ENCODE peak calls at places on chromosomes 5 and 9, in five cellular contexts. Q is stomach, C is breast epithelium, X is esophagus squamous epithelium, O is ovary. Y is an unnamed sample.

GRCh38 chr9:134315716-134316443 is 10.4 kb upstream of the RXRA start:
- DNase-seq in O (peak; percentile 24), Q (no peak), X (no peak), C (no peak), Y (peak; percentile 80)

GRCh38 chr5:68115584-68115983 is 100.0 kb upstream of the PIK3R1 start:
- DNase-seq in X (no peak), Q (no peak), C (no peak), O (no peak), Y (no peak)

GRCh38 chr5:133451926-133452325 is 160.4 kb downstream of the FSTL4 start:
- DNase-seq in X (no peak), Q (no peak), O (no peak), C (no peak), Y (no peak)

GRCh38 chr5:77180167-77181081 is 30.1 kb upstream of the PDE8B start:
- DNase-seq in X (no peak), O (no peak), Q (peak; percentile 67), C (no peak), Y (no peak)

GRCh38 chr9:89407070-89407469 is 88.8 kb downstream of the SECISBP2 start:
- DNase-seq in Q (no peak), O (no peak), X (no peak), C (no peak), Y (no peak)

GRCh38 chr5:177389368-177390169 is 5.3 kb downstream of the SLC34A1 start:
- DNase-seq in Q (no peak), X (no peak), C (peak; percentile 61), O (no peak), Y (no peak)

GRCh38 chr9:86405926-86406325 is 51.7 kb upstream of the TUT7 start:
- DNase-seq in O (no peak), X (no peak), Q (no peak), C (no peak), Y (no peak)

GRCh38 chr5:72235725-72236124 is 84.3 kb downstream of the MRPS27 start:
- DNase-seq in X (no peak), O (no peak), Q (no peak), C (no peak), Y (no peak)

GRCh38 chr9:131607591-131607990 is 62.3 kb downstream of the PRRT1B start:
- DNase-seq in C (no peak), X (no peak), Q (no peak), O (no peak), Y (no peak)

GRCh38 chr9:33082538-33083326 is 6.3 kb upstream of the SMU1 start:
- DNase-seq in X (no peak), C (peak; percentile 85), O (no peak), Q (peak; percentile 73), Y (no peak)

GRCh38 chr9:2916382-2916985 is 72.6 kb upstream of the PUM3 start:
- DNase-seq in X (no peak), O (no peak), Q (no peak), C (no peak), Y (no peak)

GRCh38 chr5:120507826-120508463 is 43.8 kb downstream of the PRR16 start:
- DNase-seq in Q (no peak), O (no peak), X (no peak), C (no peak), Y (no peak)

GRCh38 chr5:86917117-86917579 is 299.4 kb downstream of the COX7C start:
- DNase-seq in X (no peak), Q (no peak), O (no peak), C (no peak), Y (no peak)

GRCh38 chr9:8408575-8409190 is 609.1 kb upstream of the DMAC1 start:
- DNase-seq in Q (no peak), C (no peak), O (no peak), X (no peak), Y (no peak)

GRCh38 chr9:108813951-108814601 is 41.7 kb downstream of the ACTL7B start:
- DNase-seq in C (no peak), Q (no peak), X (no peak), O (no peak), Y (no peak)

GRCh38 chr5:150599917-150600511 is 40.4 kb upstream of the SYNPO start:
- DNase-seq in C (no peak), O (peak; percentile 94), Q (peak; percentile 86), X (no peak), Y (peak; percentile 91)

GRCh38 chr5:134465856-134466240 is 54.2 kb upstream of the CDKN2AIPNL start:
- DNase-seq in O (peak; percentile 89), Q (peak; percentile 93), X (peak; percentile 33), C (peak; percentile 84), Y (peak; percentile 98)

GRCh38 chr5:173671121-173671949 is 54.9 kb upstream of the BOD1 start:
- DNase-seq in O (no peak), X (no peak), C (peak; percentile 70), Q (peak; percentile 80), Y (peak; percentile 59)

GRCh38 chr9:108271646-108272349 is 584.0 kb downstream of the ACTL7B start:
- DNase-seq in C (peak; percentile 26), X (no peak), Q (peak; percentile 57), O (no peak), Y (no peak)

GRCh38 chr9:21326526-21327139 is 8.6 kb downstream of the KLHL9 start:
- DNase-seq in X (no peak), Q (no peak), C (no peak), O (no peak), Y (no peak)

GRCh38 chr5:86665984-86666760 is 48.4 kb downstream of the COX7C start:
- DNase-seq in X (no peak), Q (no peak), O (no peak), C (no peak), Y (no peak)

GRCh38 chr9:132597073-132597775 is 14.8 kb downstream of the BARHL1 start:
- DNase-seq in Q (no peak), X (no peak), C (peak; percentile 25), O (no peak), Y (no peak)

GRCh38 chr9:117564839-117565238 is 139.4 kb upstream of the TLR4 start:
- DNase-seq in C (no peak), X (no peak), Q (no peak), O (no peak), Y (no peak)

GRCh38 chr5:14174235-14174636 is 31.1 kb downstream of the TRIO start:
- DNase-seq in X (no peak), O (no peak), C (no peak), Q (no peak), Y (no peak)

GRCh38 chr5:5405441-5405840 is 17.0 kb upstream of the ICE1 start:
- DNase-seq in X (no peak), O (no peak), Q (no peak), C (no peak), Y (no peak)

GRCh38 chr5:140298183-140298601 is 4.7 kb downstream of the PFDN1 start:
- DNase-seq in O (no peak), X (no peak), C (no peak), Q (no peak), Y (no peak)

GRCh38 chr9:4298255-4299005 is 1.4 kb downstream of the GLIS3 start:
- DNase-seq in C (peak; percentile 31), O (peak; percentile 59), Q (peak; percentile 43), X (no peak), Y (peak; percentile 26)

GRCh38 chr9:4299006-4299795 is 667 bp downstream of the GLIS3 start:
- DNase-seq in Q (peak; percentile 29), X (no peak), C (peak; percentile 23), O (peak; percentile 66), Y (peak; percentile 89)

GRCh38 chr9:4296217-4296616 is 3.7 kb downstream of the GLIS3 start:
- DNase-seq in Q (no peak), O (no peak), C (no peak), X (no peak), Y (no peak)

GRCh38 chr9:4297151-4297794 is 2.6 kb downstream of the GLIS3 start:
- DNase-seq in O (peak; percentile 80), X (peak; percentile 13), Q (peak; percentile 67), C (peak; percentile 75), Y (peak; percentile 74)

DNA sequence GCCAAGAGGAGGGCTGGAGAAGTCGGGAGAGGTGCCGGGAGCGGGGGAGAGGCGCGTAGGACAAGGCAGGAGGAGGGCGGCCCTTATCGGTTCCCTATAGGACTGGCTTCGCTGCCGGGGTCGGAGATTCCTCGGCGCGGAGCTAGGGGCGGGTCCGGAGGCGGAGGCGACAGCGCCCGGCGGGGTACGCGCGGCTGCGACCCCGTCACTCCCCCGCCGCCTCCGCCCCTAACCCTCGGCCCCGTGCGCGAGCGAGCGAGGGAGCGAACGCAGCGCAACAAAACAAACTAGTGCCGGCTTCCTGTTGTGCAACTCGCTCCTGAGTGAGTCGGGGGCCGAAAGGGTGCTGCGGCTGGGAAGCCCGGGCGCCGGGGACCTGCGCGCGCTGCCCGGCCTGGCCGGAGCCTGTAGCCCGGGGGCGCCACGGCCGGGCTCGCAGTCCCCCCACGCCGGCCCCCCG is 2.0 kb downstream of the GLIS3 start:
- DNase-seq in C (peak; percentile 38), X (no peak), Q (peak; percentile 58), O (peak; percentile 86), Y (peak; percentile 50)
- TF ChIP-seq POLR2A in C (no peak), X (no peak), Q (no peak), O (peak; percentile 55), Y (no peak)

DNA sequence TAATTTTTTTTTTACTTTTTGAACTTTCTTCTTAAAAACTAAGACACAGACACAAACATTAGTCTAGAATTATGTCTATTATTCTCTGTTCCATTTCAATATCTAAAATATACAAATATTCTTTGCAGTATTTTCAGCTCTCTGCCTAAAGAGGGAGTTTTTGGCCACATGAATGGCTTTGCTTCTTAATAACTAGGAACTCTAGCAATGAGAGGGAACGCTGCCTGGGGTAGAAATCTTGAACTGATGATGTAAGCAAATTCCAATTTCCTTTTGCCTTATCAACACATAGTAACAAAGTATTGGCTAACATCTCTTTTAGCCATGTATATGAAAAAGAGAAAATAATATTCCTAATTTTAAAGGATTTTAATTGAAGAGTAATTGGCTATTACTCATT is 51.9 kb downstream of the SLC25A46 start:
- DNase-seq in O (no peak), X (no peak), Q (no peak), C (no peak), Y (no peak)
- TF ChIP-seq CTCF in O (no peak), X (no peak), Q (no peak), C (no peak), Y (no peak)

GRCh38 chr9:72363908-72364678 is 915 bp downstream of the ZFAND5 start:
- DNase-seq in C (peak; percentile 42), O (peak; percentile 68), Q (peak; percentile 68), X (peak; percentile 15), Y (peak; percentile 91)

GRCh38 chr9:72363226-72363625 is 1.8 kb downstream of the ZFAND5 start:
- DNase-seq in X (no peak), C (no peak), O (no peak), Q (no peak), Y (no peak)

GRCh38 chr9:72361227-72361626 is 3.8 kb downstream of the ZFAND5 start:
- DNase-seq in Q (no peak), O (no peak), X (no peak), C (no peak), Y (no peak)

GRCh38 chr9:72362118-72362531 is 2.9 kb downstream of the ZFAND5 start:
- DNase-seq in Q (no peak), O (no peak), X (no peak), C (no peak), Y (no peak)

DNA sequence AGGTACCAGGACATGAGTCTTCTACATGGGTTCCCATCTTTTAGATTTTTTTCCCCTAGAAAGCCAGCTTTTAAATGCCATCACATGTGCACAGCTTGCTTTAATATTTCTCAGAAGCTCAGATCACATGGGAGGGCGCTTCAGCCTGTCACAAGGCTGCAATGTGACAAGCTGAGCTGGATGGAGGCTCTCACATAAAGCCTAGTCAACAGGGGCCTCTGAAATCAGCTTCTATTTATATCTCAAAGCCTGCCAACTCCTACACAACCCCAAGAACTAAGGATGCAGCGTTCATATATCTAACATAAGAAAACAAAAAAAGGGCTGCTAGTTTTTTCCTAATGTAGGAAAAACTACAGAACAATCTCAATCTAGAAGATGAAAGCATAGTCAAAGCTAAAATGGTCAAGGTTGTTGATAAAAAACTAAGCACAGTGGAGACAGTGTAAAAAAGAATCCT is 2.3 kb downstream of the ZFAND5 start:
- DNase-seq in Q (peak; percentile 57), C (peak; percentile 72), O (peak; percentile 55), X (no peak), Y (peak; percentile 90)
- TF ChIP-seq POLR2A in Q (no peak), C (peak; percentile 14), O (peak; percentile 9), X (no peak), Y (no peak)

GRCh38 chr9:68808481-68808880 is 103.4 kb downstream of the PIP5K1B start:
- DNase-seq in C (no peak), Q (no peak), O (no peak), X (no peak), Y (no peak)
- TF ChIP-seq CTCF in C (no peak), Q (no peak), O (no peak), X (no peak), Y (no peak)

Y was measured in lower leg skin.